ENCODE peak calls at places on chromosomes 12 and 14, in eight cellular contexts. F is DND-41, U is ovary, W is cardiac muscle cell, H is uterus, O is tibial nerve, J is tibial artery, Z is hepatocyte. N is an unnamed sample.
A peak's percentile ranks its signal among the peaks of the same experiment; 100 is the strongest.

GRCh38 chr14:58637040-58637390 is 747 bp upstream of the DACT1 start:
- DNase-seq in W (peak; percentile 58), O (peak; percentile 35), J (peak; percentile 76), Z (peak; percentile 86), F (no peak), U (peak; percentile 31), H (peak; percentile 59), N (no peak)

GRCh38 chr12:62737615-62738014 is 197.3 kb downstream of the PPM1H start:
- DNase-seq in Z (no peak), F (no peak), W (no peak), U (no peak), J (no peak), H (no peak), O (no peak), N (no peak)

GRCh38 chr14:89196561-89196960 is 220.5 kb downstream of the FOXN3 start:
- DNase-seq in O (no peak), J (no peak), F (no peak), Z (no peak), H (no peak), U (no peak), W (no peak), N (no peak)

GRCh38 chr12:20798561-20798960 is 11.9 kb upstream of the SLCO1B3 start:
- DNase-seq in J (no peak), O (peak; percentile 27), F (no peak), H (no peak), Z (peak; percentile 39), W (peak; percentile 28), U (no peak), N (no peak)

GRCh38 chr14:87966816-87967215 is 26.2 kb downstream of the GALC start:
- DNase-seq in J (no peak), O (no peak), U (no peak), F (no peak), W (no peak), Z (no peak), H (no peak), N (no peak)

GRCh38 chr14:48937796-48938195 is 648.4 kb downstream of the RPS29 start:
- DNase-seq in H (no peak), W (peak; percentile 67), O (no peak), F (no peak), J (no peak), Z (peak; percentile 19), U (no peak), N (no peak)

GRCh38 chr12:98470469-98471082 is 44.8 kb upstream of the TMPO start:
- DNase-seq in J (no peak), Z (no peak), W (no peak), U (no peak), F (no peak), O (no peak), H (no peak), N (no peak)

GRCh38 chr12:46265102-46265501 is 3.7 kb downstream of the SLC38A1 start:
- DNase-seq in J (no peak), Z (no peak), F (no peak), U (no peak), H (no peak), O (no peak), W (no peak), N (no peak)

GRCh38 chr12:42957136-42957535 is 367.6 kb upstream of the PRICKLE1 start:
- DNase-seq in F (no peak), U (peak; percentile 42), W (no peak), J (no peak), H (no peak), Z (no peak), O (no peak), N (no peak)

GRCh38 chr12:30822385-30823139 is 67.8 kb upstream of the CAPRIN2 start:
- DNase-seq in Z (peak; percentile 75), H (peak; percentile 52), W (peak; percentile 71), O (peak; percentile 47), J (peak; percentile 81), U (peak; percentile 52), F (no peak), N (peak; percentile 81)

GRCh38 chr12:30813741-30814687 is 59.3 kb upstream of the CAPRIN2 start:
- DNase-seq in O (no peak), W (no peak), F (no peak), Z (no peak), U (no peak), J (no peak), H (no peak), N (no peak)

GRCh38 chr12:30816742-30817465 is 62.2 kb upstream of the CAPRIN2 start:
- DNase-seq in U (no peak), J (no peak), H (no peak), F (no peak), O (no peak), W (no peak), Z (no peak), N (no peak)

GRCh38 chr12:30820406-30820946 is 65.7 kb upstream of the CAPRIN2 start:
- DNase-seq in F (no peak), Z (no peak), O (no peak), U (no peak), J (no peak), W (no peak), H (no peak), N (no peak)

GRCh38 chr12:30818562-30818961 is 63.8 kb upstream of the CAPRIN2 start:
- DNase-seq in U (no peak), O (no peak), W (no peak), H (no peak), F (no peak), J (no peak), Z (no peak), N (no peak)
- H3K27ac ChIP-seq in U (no peak overlapping the region), O (no peak overlapping the region), W (no peak overlapping the region), H (no peak overlapping the region), F (no peak overlapping the region), J (no peak overlapping the region), Z (no peak overlapping the region), N (no peak overlapping the region)

GRCh38 chr14:28759658-28760313 is 6.8 kb upstream of the FOXG1 start:
- DNase-seq in W (no peak), F (no peak), J (no peak), H (no peak), O (no peak), Z (no peak), U (no peak), N (no peak)

GRCh38 chr14:28757790-28758189 is 8.8 kb upstream of the FOXG1 start:
- DNase-seq in H (no peak), Z (no peak), W (no peak), F (no peak), J (no peak), O (no peak), U (no peak), N (no peak)

GRCh38 chr14:28760431-28760996 is 6.1 kb upstream of the FOXG1 start:
- DNase-seq in J (no peak), Z (no peak), F (no peak), H (no peak), U (no peak), O (no peak), W (no peak), N (no peak)

GRCh38 chr14:28758253-28758915 is 8.2 kb upstream of the FOXG1 start:
- DNase-seq in H (no peak), Z (no peak), U (no peak), F (no peak), O (no peak), J (no peak), W (no peak), N (no peak)

DNA sequence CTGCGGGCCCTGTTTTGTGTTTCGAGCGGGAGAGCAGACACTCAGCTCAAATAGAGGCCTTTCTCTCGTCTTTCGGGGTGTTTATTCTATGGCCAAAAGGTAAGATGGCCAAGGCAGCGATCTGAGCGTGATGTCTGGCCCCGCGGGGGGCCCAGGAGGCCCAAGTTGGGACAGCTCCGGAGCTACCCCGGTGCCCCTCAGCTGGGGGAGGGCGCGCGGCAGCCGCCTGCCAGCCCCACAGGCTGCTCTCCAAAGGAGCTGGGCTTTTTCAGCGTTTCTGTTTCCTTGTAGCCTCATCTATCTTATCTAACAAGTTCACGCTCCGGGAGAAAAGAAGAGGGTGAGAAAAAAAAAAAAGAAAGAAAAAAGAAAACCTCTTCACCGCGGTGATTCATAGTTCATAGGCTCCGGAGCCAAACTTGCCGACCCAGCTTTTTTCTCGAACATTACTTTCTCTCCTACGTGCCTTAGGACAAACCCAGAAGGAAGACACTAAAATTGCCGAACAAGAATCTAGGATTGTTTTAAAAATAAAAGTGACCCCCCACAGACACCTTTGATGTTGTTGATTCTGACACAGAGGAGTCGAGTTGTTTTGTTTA is 7.4 kb upstream of the FOXG1 start:
- DNase-seq in J (no peak), U (no peak), W (no peak), H (no peak), Z (no peak), O (no peak), F (no peak), N (no peak)
- H3K4me1 ChIP-seq in J (peaks cover 25% of the 10 kb centered on the region), U (no peaks in the 10 kb centered on the region), W (peaks cover 10% of the 10 kb centered on the region), H (no peaks in the 10 kb centered on the region), Z (peaks cover 17% of the 10 kb centered on the region), O (no peaks in the 10 kb centered on the region), F (no peaks in the 10 kb centered on the region), N (no peaks in the 10 kb centered on the region)

GRCh38 chr12:67386869-67387570 is 117.9 kb downstream of the CAND1 start:
- DNase-seq in J (no peak), H (no peak), W (no peak), O (no peak), U (no peak), Z (no peak), F (no peak), N (no peak)

GRCh38 chr12:67391656-67392055 is 122.5 kb downstream of the CAND1 start:
- DNase-seq in W (no peak), J (no peak), H (no peak), O (no peak), Z (no peak), U (no peak), F (no peak), N (no peak)

GRCh38 chr12:67391034-67391433 is 121.9 kb downstream of the CAND1 start:
- DNase-seq in J (no peak), F (no peak), U (no peak), W (no peak), Z (peak; percentile 30), O (no peak), H (no peak), N (no peak)

GRCh38 chr12:67388331-67389163 is 119.4 kb downstream of the CAND1 start:
- DNase-seq in H (no peak), O (no peak), J (no peak), U (no peak), W (peak; percentile 28), F (peak; percentile 57), Z (peak; percentile 17), N (no peak)
- TF ChIP-seq CTCF in H (no peak), O (no peak), J (no peak), U (no peak), W (peak; percentile 19), F (peak; percentile 57), Z (no peak), N (no peak)

GRCh38 chr14:76773956-76774355 is 12.7 kb downstream of the VASH1 start:
- DNase-seq in U (no peak), Z (no peak), O (no peak), J (peak; percentile 67), W (no peak), H (peak; percentile 18), F (no peak), N (peak; percentile 27)
- H3K27ac ChIP-seq in U (peak overlapping the region; percentile 79), Z (no peak overlapping the region), O (peak overlapping the region; percentile 15), J (peak overlapping the region; percentile 97), W (peak overlapping the region; percentile 91), H (peak overlapping the region; percentile 90), F (no peak overlapping the region), N (peak overlapping the region; percentile 61)